ENCODE peak calls at places on chromosome 9, in four cellular contexts. L is CD8-positive, alpha-beta T cell; F is HL-60; I is sigmoid colon. C is an unnamed sample.

GRCh38 chr9:22107202-22107601 is 98.1 kb upstream of the CDKN2B start:
- DNase-seq in F (no peak), I (no peak), L (no peak), C (no peak)

GRCh38 chr9:79233542-79233941 is 338.2 kb upstream of the TLE4 start:
- DNase-seq in I (no peak), L (no peak), F (peak; percentile 12), C (peak; percentile 3)

GRCh38 chr9:99873531-99873930 is 32.9 kb upstream of the STX17 start:
- DNase-seq in F (no peak), L (no peak), I (no peak), C (no peak)

GRCh38 chr9:105979359-105979758 is 285.0 kb downstream of the TMEM38B start:
- DNase-seq in F (no peak), L (no peak), I (no peak), C (no peak)

GRCh38 chr9:127106493-127106855 is 16.0 kb downstream of the ANGPTL2 start:
- DNase-seq in F (no peak), I (no peak), L (no peak), C (no peak)

GRCh38 chr9:117744856-117745389 is 40.7 kb downstream of the TLR4 start:
- DNase-seq in I (no peak), L (no peak), F (peak; percentile 20), C (no peak)

GRCh38 chr9:114754574-114754973 is 51.3 kb downstream of the TNFSF15 start:
- DNase-seq in F (peak; percentile 54), L (no peak), I (no peak), C (no peak)

GRCh38 chr9:82621446-82621845 is 441.5 kb downstream of the RASEF start:
- DNase-seq in F (no peak), I (no peak), L (no peak), C (no peak)

GRCh38 chr9:138117101-138117750 is 239.6 kb downstream of the CACNA1B start:
- DNase-seq in L (no peak), I (no peak), F (no peak), C (no peak)

GRCh38 chr9:98708933-98709911 is at the start of gene GABBR2:
- DNase-seq in I (no peak), L (no peak), F (no peak), C (no peak)

GRCh38 chr9:21778300-21778699 is 24.1 kb upstream of the MTAP start:
- DNase-seq in L (no peak), I (no peak), F (peak; percentile 1), C (no peak)

GRCh38 chr9:133460405-133461175 is 812 bp downstream of the CACFD1 start:
- DNase-seq in F (no peak), L (no peak), I (peak; percentile 86), C (no peak)

GRCh38 chr9:77899679-77900354 is 131.8 kb downstream of the GNAQ start:
- DNase-seq in I (no peak), F (no peak), L (no peak), C (no peak)

GRCh38 chr9:74770508-74771261 is 117.0 kb downstream of the TRPM6 start:
- DNase-seq in L (peak; percentile 51), I (no peak), F (peak; percentile 33), C (peak; percentile 4)

GRCh38 chr9:3894764-3895163 is 369.0 kb upstream of the RFX3 start:
- DNase-seq in L (no peak), I (no peak), F (no peak), C (no peak)

GRCh38 chr9:133739408-133740280 is 1.5 kb upstream of the SARDH start:
- DNase-seq in L (no peak), F (no peak), I (peak; percentile 62), C (no peak)

GRCh38 chr9:111613436-111614040 is 14.1 kb upstream of the PTGR1 start:
- DNase-seq in I (no peak), F (no peak), L (no peak), C (no peak)

GRCh38 chr9:13588151-13589043 is 308.9 kb upstream of the MPDZ start:
- DNase-seq in L (no peak), F (no peak), I (no peak), C (no peak)

GRCh38 chr9:137326436-137327060 is 24.5 kb upstream of the NRARP start:
- DNase-seq in F (peak; percentile 60), I (no peak), L (no peak), C (peak; percentile 57)

GRCh38 chr9:94156549-94157407 is 72.5 kb downstream of the PTPDC1 start:
- DNase-seq in F (peak; percentile 90), L (no peak), I (peak; percentile 93), C (no peak)

GRCh38 chr9:123329329-123329955 is 26.6 kb upstream of the CRB2 start:
- DNase-seq in F (peak; percentile 82), L (no peak), I (no peak), C (no peak)

GRCh38 chr9:120856700-120857099 is 14.0 kb upstream of the PSMD5 start:
- DNase-seq in I (no peak), F (no peak), L (no peak), C (no peak)

GRCh38 chr9:120886490-120886967 is 9.5 kb upstream of the PHF19 start:
- DNase-seq in I (peak; percentile 80), F (no peak), L (no peak), C (no peak)

GRCh38 chr9:121201045-121201737 is 478 bp downstream of the RAB14 start:
- DNase-seq in L (peak; percentile 75), F (no peak), I (peak; percentile 71), C (no peak)

GRCh38 chr9:80952523-80952922 is 736.8 kb downstream of the TLE1 start:
- DNase-seq in L (no peak), I (no peak), F (no peak), C (no peak)

GRCh38 chr9:135088348-135088978 is 995 bp downstream of the OLFM1 start:
- DNase-seq in L (no peak), I (no peak), F (no peak), C (no peak)
- H3K4me3 ChIP-seq in L (no peak overlapping the region), I (peak overlapping the region; percentile 50), F (no peak overlapping the region), C (no peak overlapping the region)

DNA sequence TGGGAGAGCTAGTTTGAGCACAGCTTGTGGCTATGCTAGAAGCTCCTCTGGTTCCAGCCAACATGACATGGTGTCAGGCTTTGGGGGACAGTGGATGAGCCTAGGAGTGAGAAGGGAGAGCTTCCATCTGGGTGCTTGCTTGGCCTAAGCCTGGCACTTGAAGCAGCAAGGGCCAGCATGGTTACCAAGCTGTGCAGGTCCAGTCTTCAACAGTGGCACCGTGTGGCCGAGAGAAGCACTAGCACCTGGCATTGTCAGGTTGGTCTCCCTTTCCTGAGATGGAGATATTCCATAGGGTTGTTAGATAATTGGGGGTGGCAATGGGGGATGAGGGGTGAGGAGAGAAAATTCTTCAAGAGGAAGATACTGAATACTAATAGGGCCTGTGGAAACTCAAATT is 261.9 kb downstream of the PBX3 start:
- DNase-seq in L (no peak), F (peak; percentile 7), I (no peak), C (no peak)
- TF ChIP-seq CTCF in L (no peak), F (no peak), I (no peak), C (peak; percentile 23)

GRCh38 chr9:129270205-129270604 is 92.1 kb upstream of the IER5L start:
- DNase-seq in I (no peak), F (no peak), L (peak; percentile 65), C (peak; percentile 95)
- H3K4me3 ChIP-seq in I (no peak overlapping the region), F (no peak overlapping the region), L (no peak overlapping the region), C (no peak overlapping the region)

GRCh38 chr9:109411818-109412352 is 86.2 kb downstream of the PTPN3 start:
- DNase-seq in I (no peak), L (no peak), F (peak; percentile 34), C (peak; percentile 75)
- TF ChIP-seq CTCF in I (no peak), L (no peak), F (peak; percentile 92), C (peak; percentile 97)

C was measured in GM12864.